ENCODE peak calls at places on chromosome 2, in ten cellular contexts. K is activated CD4-positive, alpha-beta T cell treated with anti-CD3 and anti-CD28 coated beads for 4 hours; E is NCI-H187 treated with DMSO at 0.1 percent for 48 hours; R is astrocyte of the hippocampus; D is T-cell; C is RPMI7951; V is kidney tubule cell; Z is T-helper 17 cell; S is neuronal stem cell; N is CD4-positive, alpha-beta memory T cell. F is an unnamed sample.
A peak's percentile ranks its signal among the peaks of the same experiment; 100 is the strongest.

GRCh38 chr2:216222650-216223352 is 113.7 kb downstream of the XRCC5 start:
- DNase-seq in Z (no peak), N (peak; percentile 10), C (peak; percentile 74), R (peak; percentile 46), D (no peak), K (no peak), V (peak; percentile 63), S (no peak), E (no peak), F (no peak)

GRCh38 chr2:8433390-8433789 is 248.5 kb upstream of the ID2 start:
- DNase-seq in S (no peak), E (no peak), Z (no peak), R (no peak), C (no peak), K (no peak), D (no peak), N (no peak), V (no peak), F (no peak)

GRCh38 chr2:160489096-160489495 is 4.5 kb downstream of the RBMS1 start:
- DNase-seq in D (no peak), Z (no peak), V (no peak), C (no peak), K (no peak), N (no peak), S (no peak), E (no peak), R (no peak), F (no peak)

GRCh38 chr2:202193881-202194353 is 44.5 kb downstream of the SUMO1 start:
- DNase-seq in C (no peak), D (no peak), N (no peak), Z (no peak), V (no peak), R (no peak), K (no peak), S (no peak), E (no peak), F (no peak)

GRCh38 chr2:9113916-9114315 is 92.7 kb upstream of the ASAP2 start:
- DNase-seq in D (no peak), N (no peak), K (no peak), C (no peak), Z (no peak), E (no peak), S (no peak), R (no peak), V (no peak), F (no peak)

GRCh38 chr2:235270291-235270690 is 223.6 kb upstream of the AGAP1 start:
- DNase-seq in C (no peak), E (no peak), N (no peak), V (no peak), K (no peak), R (no peak), S (no peak), Z (no peak), D (no peak), F (no peak)

GRCh38 chr2:10436711-10437110 is 11.4 kb downstream of the ODC1 start:
- DNase-seq in K (no peak), D (no peak), N (no peak), S (no peak), E (no peak), Z (no peak), C (no peak), R (no peak), V (no peak), F (no peak)

GRCh38 chr2:19319064-19319463 is 39.4 kb downstream of the OSR1 start:
- DNase-seq in Z (no peak), N (no peak), V (no peak), E (no peak), C (no peak), K (no peak), S (no peak), R (no peak), D (no peak), F (no peak)

GRCh38 chr2:2050321-2050905 is 280.7 kb downstream of the MYT1L start:
- DNase-seq in E (no peak), C (no peak), N (no peak), S (no peak), K (no peak), R (no peak), Z (no peak), D (no peak), V (no peak), F (no peak)

GRCh38 chr2:128580988-128581848 is 262.6 kb upstream of the HS6ST1 start:
- DNase-seq in D (no peak), V (no peak), K (no peak), S (no peak), C (no peak), N (no peak), Z (no peak), R (no peak), E (no peak), F (no peak)

GRCh38 chr2:43513216-43513615 is 82.6 kb downstream of the THADA start:
- DNase-seq in C (no peak), E (no peak), K (no peak), S (no peak), V (no peak), R (peak; percentile 38), D (no peak), N (no peak), Z (no peak), F (no peak)

GRCh38 chr2:240994161-240994896 is 4.1 kb upstream of the SNED1 start:
- DNase-seq in N (no peak), C (no peak), D (no peak), V (no peak), E (no peak), R (no peak), S (no peak), Z (no peak), K (no peak), F (no peak)

GRCh38 chr2:171469176-171469575 is 35.1 kb downstream of the DCAF17 start:
- DNase-seq in Z (no peak), S (no peak), C (no peak), N (no peak), V (peak; percentile 13), E (no peak), R (peak; percentile 56), D (no peak), K (no peak), F (no peak)

F was measured in left ventricle myocardium superior.